ENCODE peak calls at places on chromosomes 7 and 10, in ten cellular contexts. J, Z, K, G, D, A, C, T, U and P are unnamed samples.

GRCh38 chr7:20030417-20030816 is 186.8 kb downstream of the MACC1 start:
- DNase-seq in U (no peak), Z (no peak), K (no peak), T (no peak), J (no peak), C (peak; percentile 12), D (no peak), A (peak; percentile 24), G (no peak), P (no peak)

GRCh38 chr7:126702242-126703016 is 550.3 kb downstream of the GRM8 start:
- DNase-seq in C (peak; percentile 70), Z (no peak), J (no peak), G (no peak), A (no peak), U (peak; percentile 62), K (no peak), D (no peak), T (no peak), P (no peak)

GRCh38 chr7:1445341-1445740 is 13.9 kb downstream of the MICALL2 start:
- DNase-seq in J (no peak), U (no peak), C (no peak), T (no peak), Z (no peak), G (no peak), D (no peak), K (no peak), A (no peak), P (no peak)

GRCh38 chr7:142930126-142930730 is 3.3 kb downstream of the TRPV5 start:
- DNase-seq in C (no peak), U (no peak), T (no peak), G (no peak), Z (no peak), K (no peak), D (no peak), J (no peak), A (no peak), P (no peak)

GRCh38 chr10:94315975-94316464 is 46.7 kb downstream of the NOC3L start:
- DNase-seq in T (no peak), G (no peak), A (peak; percentile 23), C (no peak), U (peak; percentile 91), D (no peak), J (peak; percentile 31), K (no peak), Z (no peak), P (no peak)

GRCh38 chr10:8444630-8445029 is 390.1 kb downstream of the GATA3 start:
- DNase-seq in D (no peak), K (no peak), A (peak; percentile 65), G (no peak), T (no peak), C (peak; percentile 15), J (no peak), Z (no peak), U (peak; percentile 42), P (no peak)

GRCh38 chr7:102426268-102427031 is 6.9 kb upstream of the ORAI2 start:
- DNase-seq in K (no peak), Z (no peak), D (no peak), T (no peak), U (no peak), C (peak; percentile 80), G (peak; percentile 59), A (no peak), J (no peak), P (no peak)

GRCh38 chr7:73645643-73646182 is 21.4 kb upstream of the MLXIPL start:
- DNase-seq in T (no peak), J (no peak), C (no peak), K (no peak), G (no peak), Z (no peak), U (no peak), A (no peak), D (no peak), P (no peak)

GRCh38 chr7:1670894-1671875 is 1.1 kb downstream of the ELFN1 start:
- DNase-seq in Z (peak; percentile 48), C (no peak), T (no peak), G (peak; percentile 21), K (no peak), J (no peak), U (no peak), A (no peak), D (no peak), P (no peak)

GRCh38 chr7:137968890-137969289 is 33.0 kb downstream of the CREB3L2 start:
- DNase-seq in T (no peak), C (no peak), J (no peak), U (no peak), D (no peak), G (no peak), K (no peak), A (no peak), Z (peak; percentile 82), P (no peak)

GRCh38 chr7:91913612-91914011 is 27.1 kb upstream of the AKAP9 start:
- DNase-seq in A (no peak), Z (no peak), K (no peak), D (no peak), J (peak; percentile 32), C (no peak), G (no peak), T (no peak), U (peak; percentile 68), P (no peak)

GRCh38 chr10:42959833-42960232 is 117.0 kb upstream of the RET start:
- DNase-seq in J (no peak), A (no peak), U (no peak), K (no peak), G (peak; percentile 7), C (no peak), D (no peak), Z (no peak), T (no peak), P (no peak)

GRCh38 chr7:105830405-105831218 is 45.8 kb downstream of the ATXN7L1 start:
- DNase-seq in A (no peak), C (no peak), J (peak; percentile 93), T (no peak), G (no peak), D (no peak), Z (no peak), U (peak; percentile 90), K (no peak), P (peak; percentile 99)
- TF ChIP-seq CTCF in A (no peak), C (no peak), J (no peak), T (no peak), G (no peak), D (no peak), Z (no peak), U (no peak), K (no peak), P (no peak)

DNA sequence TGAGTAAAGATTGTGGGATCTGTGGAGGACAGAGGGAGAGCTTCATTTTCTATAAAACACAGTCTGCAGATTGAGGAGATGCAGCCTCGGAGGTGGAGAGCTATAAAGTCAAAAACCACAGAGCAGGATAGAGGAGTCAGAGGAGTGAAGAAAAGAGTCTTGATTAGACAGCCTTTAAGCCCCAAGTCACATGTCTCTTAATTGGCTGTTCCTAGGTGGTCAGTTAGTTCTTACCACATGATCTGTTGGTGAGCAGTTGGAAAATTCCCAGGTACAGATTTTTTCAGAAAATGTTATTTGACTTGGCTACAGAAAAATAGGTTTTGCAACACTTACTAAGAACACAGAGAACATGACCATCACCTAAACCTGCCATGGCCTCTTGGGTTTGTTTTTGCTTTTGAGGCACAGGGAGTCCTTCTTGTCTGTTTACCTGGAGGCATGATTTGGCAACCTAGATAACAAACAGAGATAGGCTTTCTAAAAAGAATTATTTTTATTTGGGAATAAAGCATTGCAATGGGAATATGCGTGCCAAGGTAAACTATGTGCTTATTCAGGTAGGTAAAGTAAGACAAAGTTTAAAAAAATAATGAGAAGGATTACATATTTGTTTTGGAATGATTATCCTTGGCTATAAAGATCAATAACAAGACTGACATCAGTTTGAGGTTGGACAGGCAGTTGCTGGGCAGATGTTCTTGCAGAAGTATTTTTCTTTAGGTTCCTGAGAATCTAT is 604 bp upstream of the CYP3A43 start:
- DNase-seq in T (no peak), G (no peak), D (peak; percentile 74), C (no peak), U (no peak), Z (no peak), J (no peak), A (no peak), K (peak; percentile 14), P (peak; percentile 100)
- H3K4me3 ChIP-seq in T (no peak overlapping the region), G (no peak overlapping the region), D (no peak overlapping the region), C (no peak overlapping the region), U (no peak overlapping the region), Z (no peak overlapping the region), J (no peak overlapping the region), A (no peak overlapping the region), K (no peak overlapping the region), P (no peak overlapping the region)

GRCh38 chr10:47288236-47288635 is 11.8 kb upstream of the GDF10 start:
- DNase-seq in K (no peak), C (no peak), G (no peak), Z (no peak), D (no peak), J (no peak), U (no peak), A (no peak), T (no peak), P (no peak)

GRCh38 chr10:47290338-47290737 is 9.7 kb upstream of the GDF10 start:
- DNase-seq in G (no peak), J (no peak), Z (no peak), U (no peak), C (no peak), K (no peak), D (no peak), A (no peak), T (no peak), P (no peak)

GRCh38 chr10:47287805-47288204 is 12.2 kb upstream of the GDF10 start:
- DNase-seq in U (no peak), A (no peak), C (no peak), K (no peak), T (no peak), Z (no peak), G (no peak), D (no peak), J (no peak), P (no peak)

GRCh38 chr10:47289921-47290320 is 10.1 kb upstream of the GDF10 start:
- DNase-seq in U (no peak), Z (no peak), G (no peak), J (no peak), A (no peak), C (no peak), T (no peak), D (no peak), K (no peak), P (no peak)

DNA sequence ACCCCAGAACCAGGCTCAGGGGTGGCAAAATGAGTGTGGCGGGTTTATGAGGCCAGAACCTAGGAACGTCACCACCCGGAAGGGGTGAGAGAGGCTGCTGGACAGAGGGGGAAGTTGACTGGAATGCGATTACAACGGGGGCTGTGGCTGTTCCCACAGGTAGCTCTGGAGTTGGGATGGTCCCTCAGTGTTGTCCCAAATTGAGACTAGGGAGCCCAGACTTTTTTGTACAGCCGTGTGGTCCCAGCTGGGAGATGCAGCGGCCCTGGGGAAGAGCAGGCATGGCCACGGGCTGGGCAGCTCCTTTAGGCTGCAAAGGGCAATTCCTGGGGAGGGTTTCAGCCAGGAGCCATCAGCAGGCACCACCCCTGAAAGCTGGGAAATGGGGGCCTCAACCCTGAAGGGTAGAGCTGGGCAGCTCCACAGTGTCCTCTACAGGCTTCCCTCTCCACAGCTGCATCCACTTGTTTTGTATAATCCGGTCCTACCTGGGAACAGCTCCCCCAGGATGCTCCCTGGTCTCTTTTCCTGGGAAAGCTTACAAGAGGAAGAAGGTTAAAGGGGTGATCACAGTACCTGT is 11.0 kb upstream of the GDF10 start:
- DNase-seq in D (no peak), U (no peak), T (no peak), J (no peak), Z (peak; percentile 46), A (no peak), C (no peak), K (no peak), G (no peak), P (no peak)
- TF ChIP-seq CTCF in D (no peak), U (no peak), T (no peak), J (no peak), Z (no peak), A (no peak), C (no peak), K (no peak), G (no peak), P (no peak)

GRCh38 chr10:118669020-118669766 is 73.7 kb upstream of the PRLHR start:
- DNase-seq in G (no peak), Z (no peak), C (no peak), D (peak; percentile 18), T (no peak), A (peak; percentile 51), U (peak; percentile 63), J (peak; percentile 73), K (peak; percentile 50), P (no peak)
- H3K4me3 ChIP-seq in G (no peak overlapping the region), Z (no peak overlapping the region), C (no peak overlapping the region), D (no peak overlapping the region), T (no peak overlapping the region), A (no peak overlapping the region), U (no peak overlapping the region), J (peak overlapping the region; percentile 17), K (no peak overlapping the region), P (no peak overlapping the region)